ENCODE peak calls at places on chromosomes 13 and 19, in four cellular contexts. M, D, O and V are unnamed samples.

GRCh38 chr19:17977488-17977887 is 10.6 kb downstream of the KCNN1 start:
- DNase-seq in M (no peak), D (no peak), O (no peak), V (no peak)

GRCh38 chr13:44140146-44140545 is 233.5 kb upstream of the SERP2 start:
- DNase-seq in M (no peak), D (peak), O (no peak), V (no peak)

GRCh38 chr19:16067205-16067938 is 8.9 kb upstream of the TPM4 start:
- DNase-seq in M (peak), D (no peak), O (no peak), V (no peak)

GRCh38 chr19:15181394-15181793 is 19.4 kb downstream of the NOTCH3 start:
- DNase-seq in M (no peak), D (no peak), O (no peak), V (no peak)

GRCh38 chr13:51943721-51944120 is 67.5 kb downstream of the ATP7B start:
- DNase-seq in M (no peak), D (no peak), O (no peak), V (no peak)

GRCh38 chr19:38718747-38719543 is 25.3 kb downstream of the CAPN12 start:
- DNase-seq in M (peak), D (peak), O (peak), V (no peak)

GRCh38 chr13:44386932-44387556 is 13.4 kb downstream of the SERP2 start:
- DNase-seq in M (no peak), D (peak), O (no peak), V (no peak)

GRCh38 chr19:3537438-3538240 is 1.3 kb upstream of the TEKTIP1 start:
- DNase-seq in M (no peak), D (no peak), O (no peak), V (no peak)

GRCh38 chr13:72781461-72782439 is at the start of the genes DIS3 and PIBF1:
- DNase-seq in M (peak), D (peak), O (peak), V (peak)

GRCh38 chr13:90502762-90503161 is 844.7 kb upstream of the MIR17HG start:
- DNase-seq in M (no peak), D (no peak), O (no peak), V (no peak)